ENCODE peak calls at places on chromosomes 6 and 20, in ten cellular contexts. One of them, this sample, is unnamed.

GRCh38 chr20:23166563-23166962 is 80.4 kb upstream of the CD93 start:
- DNase-seq in cerebellar cortex: no peak
- DNase-seq in uterus: no peak
- DNase-seq in activated T-helper 1 cell treated with Interleukin-2 at 50 U/mL for 16 hours: no peak
- DNase-seq in GM13977: no peak
- DNase-seq in NCI-H2029 treated with DMSO at 0.1 percent for 48 hours: no peak
- DNase-seq in HT-29: peak
- DNase-seq in stimulated activated CD4-positive, alpha-beta T cell treated with anti-CD3 and anti-CD28 coated beads, Interleukin-1b, Interleukin-23, amount 100 ng/mL, for 24 hours: no peak
- DNase-seq in HEK293T: no peak
- DNase-seq in NCI-H1694 treated with DMSO at 0.1 percent for 48 hours: no peak
- DNase-seq in this sample: no peak

GRCh38 chr6:30483677-30484279 is 5.5 kb upstream of the HLA-E start:
- DNase-seq in cerebellar cortex: peak
- DNase-seq in uterus: no peak
- DNase-seq in activated T-helper 1 cell treated with Interleukin-2 at 50 U/mL for 16 hours: no peak
- DNase-seq in GM13977: peak
- DNase-seq in NCI-H2029 treated with DMSO at 0.1 percent for 48 hours: peak
- DNase-seq in HT-29: peak
- DNase-seq in stimulated activated CD4-positive, alpha-beta T cell treated with anti-CD3 and anti-CD28 coated beads, Interleukin-1b, Interleukin-23, amount 100 ng/mL, for 24 hours: no peak
- DNase-seq in HEK293T: no peak
- DNase-seq in NCI-H1694 treated with DMSO at 0.1 percent for 48 hours: peak
- DNase-seq in this sample: no peak

GRCh38 chr6:163775313-163775712 is 360.8 kb downstream of the QKI start:
- DNase-seq in cerebellar cortex: no peak
- DNase-seq in uterus: no peak
- DNase-seq in activated T-helper 1 cell treated with Interleukin-2 at 50 U/mL for 16 hours: no peak
- DNase-seq in GM13977: no peak
- DNase-seq in NCI-H2029 treated with DMSO at 0.1 percent for 48 hours: no peak
- DNase-seq in HT-29: no peak
- DNase-seq in stimulated activated CD4-positive, alpha-beta T cell treated with anti-CD3 and anti-CD28 coated beads, Interleukin-1b, Interleukin-23, amount 100 ng/mL, for 24 hours: no peak
- DNase-seq in HEK293T: no peak
- DNase-seq in NCI-H1694 treated with DMSO at 0.1 percent for 48 hours: no peak
- DNase-seq in this sample: no peak

GRCh38 chr6:155186052-155186658 is 77.7 kb upstream of the CLDN20 start:
- DNase-seq in cerebellar cortex: no peak
- DNase-seq in uterus: no peak
- DNase-seq in activated T-helper 1 cell treated with Interleukin-2 at 50 U/mL for 16 hours: no peak
- DNase-seq in GM13977: no peak
- DNase-seq in NCI-H2029 treated with DMSO at 0.1 percent for 48 hours: no peak
- DNase-seq in HT-29: peak
- DNase-seq in stimulated activated CD4-positive, alpha-beta T cell treated with anti-CD3 and anti-CD28 coated beads, Interleukin-1b, Interleukin-23, amount 100 ng/mL, for 24 hours: peak
- DNase-seq in HEK293T: no peak
- DNase-seq in NCI-H1694 treated with DMSO at 0.1 percent for 48 hours: no peak
- DNase-seq in this sample: no peak

GRCh38 chr6:57313711-57314471 is 3.5 kb upstream of the PRIM2 start:
- DNase-seq in cerebellar cortex: peak
- DNase-seq in uterus: peak
- DNase-seq in activated T-helper 1 cell treated with Interleukin-2 at 50 U/mL for 16 hours: no peak
- DNase-seq in GM13977: no peak
- DNase-seq in NCI-H2029 treated with DMSO at 0.1 percent for 48 hours: no peak
- DNase-seq in HT-29: peak
- DNase-seq in stimulated activated CD4-positive, alpha-beta T cell treated with anti-CD3 and anti-CD28 coated beads, Interleukin-1b, Interleukin-23, amount 100 ng/mL, for 24 hours: no peak
- DNase-seq in HEK293T: no peak
- DNase-seq in NCI-H1694 treated with DMSO at 0.1 percent for 48 hours: no peak
- DNase-seq in this sample: no peak

GRCh38 chr20:2470051-2470431 is 548 bp downstream of the SNRPB start:
- DNase-seq in cerebellar cortex: peak
- DNase-seq in uterus: no peak
- DNase-seq in activated T-helper 1 cell treated with Interleukin-2 at 50 U/mL for 16 hours: peak
- DNase-seq in GM13977: peak
- DNase-seq in NCI-H2029 treated with DMSO at 0.1 percent for 48 hours: peak
- DNase-seq in HT-29: peak
- DNase-seq in stimulated activated CD4-positive, alpha-beta T cell treated with anti-CD3 and anti-CD28 coated beads, Interleukin-1b, Interleukin-23, amount 100 ng/mL, for 24 hours: peak
- DNase-seq in HEK293T: peak
- DNase-seq in NCI-H1694 treated with DMSO at 0.1 percent for 48 hours: peak
- DNase-seq in this sample: no peak

GRCh38 chr6:157909282-157909664 is 72.4 kb upstream of the SYNJ2 start:
- DNase-seq in cerebellar cortex: no peak
- DNase-seq in uterus: no peak
- DNase-seq in activated T-helper 1 cell treated with Interleukin-2 at 50 U/mL for 16 hours: no peak
- DNase-seq in GM13977: peak
- DNase-seq in NCI-H2029 treated with DMSO at 0.1 percent for 48 hours: no peak
- DNase-seq in HT-29: no peak
- DNase-seq in stimulated activated CD4-positive, alpha-beta T cell treated with anti-CD3 and anti-CD28 coated beads, Interleukin-1b, Interleukin-23, amount 100 ng/mL, for 24 hours: no peak
- DNase-seq in HEK293T: no peak
- DNase-seq in NCI-H1694 treated with DMSO at 0.1 percent for 48 hours: no peak
- DNase-seq in this sample: no peak

GRCh38 chr6:84137051-84137375 is 90.4 kb downstream of the CEP162 start:
- DNase-seq in cerebellar cortex: peak
- DNase-seq in uterus: no peak
- DNase-seq in activated T-helper 1 cell treated with Interleukin-2 at 50 U/mL for 16 hours: no peak
- DNase-seq in GM13977: no peak
- DNase-seq in NCI-H2029 treated with DMSO at 0.1 percent for 48 hours: no peak
- DNase-seq in HT-29: no peak
- DNase-seq in stimulated activated CD4-positive, alpha-beta T cell treated with anti-CD3 and anti-CD28 coated beads, Interleukin-1b, Interleukin-23, amount 100 ng/mL, for 24 hours: no peak
- DNase-seq in HEK293T: no peak
- DNase-seq in NCI-H1694 treated with DMSO at 0.1 percent for 48 hours: peak
- DNase-seq in this sample: no peak

GRCh38 chr6:7171733-7172132 is 64.0 kb downstream of the RREB1 start:
- DNase-seq in cerebellar cortex: no peak
- DNase-seq in uterus: no peak
- DNase-seq in activated T-helper 1 cell treated with Interleukin-2 at 50 U/mL for 16 hours: no peak
- DNase-seq in GM13977: no peak
- DNase-seq in NCI-H2029 treated with DMSO at 0.1 percent for 48 hours: no peak
- DNase-seq in HT-29: no peak
- DNase-seq in stimulated activated CD4-positive, alpha-beta T cell treated with anti-CD3 and anti-CD28 coated beads, Interleukin-1b, Interleukin-23, amount 100 ng/mL, for 24 hours: no peak
- DNase-seq in HEK293T: no peak
- DNase-seq in NCI-H1694 treated with DMSO at 0.1 percent for 48 hours: no peak
- DNase-seq in this sample: no peak

GRCh38 chr20:53891306-53891894 is 179.0 kb downstream of the BCAS1 start:
- DNase-seq in cerebellar cortex: no peak
- DNase-seq in uterus: no peak
- DNase-seq in activated T-helper 1 cell treated with Interleukin-2 at 50 U/mL for 16 hours: no peak
- DNase-seq in GM13977: no peak
- DNase-seq in NCI-H2029 treated with DMSO at 0.1 percent for 48 hours: no peak
- DNase-seq in HT-29: no peak
- DNase-seq in stimulated activated CD4-positive, alpha-beta T cell treated with anti-CD3 and anti-CD28 coated beads, Interleukin-1b, Interleukin-23, amount 100 ng/mL, for 24 hours: no peak
- DNase-seq in HEK293T: no peak
- DNase-seq in NCI-H1694 treated with DMSO at 0.1 percent for 48 hours: no peak
- DNase-seq in this sample: no peak

GRCh38 chr6:167706313-167707109 is 120.2 kb upstream of the AFDN start:
- DNase-seq in cerebellar cortex: no peak
- DNase-seq in uterus: no peak
- DNase-seq in activated T-helper 1 cell treated with Interleukin-2 at 50 U/mL for 16 hours: peak
- DNase-seq in GM13977: peak
- DNase-seq in NCI-H2029 treated with DMSO at 0.1 percent for 48 hours: no peak
- DNase-seq in HT-29: no peak
- DNase-seq in stimulated activated CD4-positive, alpha-beta T cell treated with anti-CD3 and anti-CD28 coated beads, Interleukin-1b, Interleukin-23, amount 100 ng/mL, for 24 hours: peak
- DNase-seq in HEK293T: no peak
- DNase-seq in NCI-H1694 treated with DMSO at 0.1 percent for 48 hours: no peak
- DNase-seq in this sample: no peak

GRCh38 chr6:12363651-12364381 is 73.7 kb downstream of the EDN1 start:
- DNase-seq in cerebellar cortex: no peak
- DNase-seq in uterus: no peak
- DNase-seq in activated T-helper 1 cell treated with Interleukin-2 at 50 U/mL for 16 hours: no peak
- DNase-seq in GM13977: no peak
- DNase-seq in NCI-H2029 treated with DMSO at 0.1 percent for 48 hours: no peak
- DNase-seq in HT-29: peak
- DNase-seq in stimulated activated CD4-positive, alpha-beta T cell treated with anti-CD3 and anti-CD28 coated beads, Interleukin-1b, Interleukin-23, amount 100 ng/mL, for 24 hours: no peak
- DNase-seq in HEK293T: no peak
- DNase-seq in NCI-H1694 treated with DMSO at 0.1 percent for 48 hours: no peak
- DNase-seq in this sample: no peak

GRCh38 chr6:130364224-130364780 is 1.5 kb upstream of the TMEM200A start:
- DNase-seq in cerebellar cortex: no peak
- DNase-seq in uterus: no peak
- DNase-seq in activated T-helper 1 cell treated with Interleukin-2 at 50 U/mL for 16 hours: no peak
- DNase-seq in GM13977: no peak
- DNase-seq in NCI-H2029 treated with DMSO at 0.1 percent for 48 hours: no peak
- DNase-seq in HT-29: no peak
- DNase-seq in stimulated activated CD4-positive, alpha-beta T cell treated with anti-CD3 and anti-CD28 coated beads, Interleukin-1b, Interleukin-23, amount 100 ng/mL, for 24 hours: no peak
- DNase-seq in HEK293T: no peak
- DNase-seq in NCI-H1694 treated with DMSO at 0.1 percent for 48 hours: no peak
- DNase-seq in this sample: no peak

GRCh38 chr20:38123021-38123587 is 42.0 kb downstream of the TGM2 start:
- DNase-seq in cerebellar cortex: no peak
- DNase-seq in uterus: peak
- DNase-seq in activated T-helper 1 cell treated with Interleukin-2 at 50 U/mL for 16 hours: no peak
- DNase-seq in GM13977: no peak
- DNase-seq in NCI-H2029 treated with DMSO at 0.1 percent for 48 hours: no peak
- DNase-seq in HT-29: no peak
- DNase-seq in stimulated activated CD4-positive, alpha-beta T cell treated with anti-CD3 and anti-CD28 coated beads, Interleukin-1b, Interleukin-23, amount 100 ng/mL, for 24 hours: no peak
- DNase-seq in HEK293T: no peak
- DNase-seq in NCI-H1694 treated with DMSO at 0.1 percent for 48 hours: no peak
- DNase-seq in this sample: no peak

GRCh38 chr20:48606117-48606840 is 221.5 kb downstream of the PREX1 start:
- DNase-seq in cerebellar cortex: no peak
- DNase-seq in uterus: no peak
- DNase-seq in activated T-helper 1 cell treated with Interleukin-2 at 50 U/mL for 16 hours: no peak
- DNase-seq in GM13977: no peak
- DNase-seq in NCI-H2029 treated with DMSO at 0.1 percent for 48 hours: no peak
- DNase-seq in HT-29: no peak
- DNase-seq in stimulated activated CD4-positive, alpha-beta T cell treated with anti-CD3 and anti-CD28 coated beads, Interleukin-1b, Interleukin-23, amount 100 ng/mL, for 24 hours: no peak
- DNase-seq in HEK293T: no peak
- DNase-seq in NCI-H1694 treated with DMSO at 0.1 percent for 48 hours: no peak
- DNase-seq in this sample: no peak

GRCh38 chr20:54126809-54127655 is 46.8 kb downstream of the CYP24A1 start:
- DNase-seq in cerebellar cortex: no peak
- DNase-seq in uterus: no peak
- DNase-seq in activated T-helper 1 cell treated with Interleukin-2 at 50 U/mL for 16 hours: no peak
- DNase-seq in GM13977: no peak
- DNase-seq in NCI-H2029 treated with DMSO at 0.1 percent for 48 hours: no peak
- DNase-seq in HT-29: no peak
- DNase-seq in stimulated activated CD4-positive, alpha-beta T cell treated with anti-CD3 and anti-CD28 coated beads, Interleukin-1b, Interleukin-23, amount 100 ng/mL, for 24 hours: no peak
- DNase-seq in HEK293T: no peak
- DNase-seq in NCI-H1694 treated with DMSO at 0.1 percent for 48 hours: no peak
- DNase-seq in this sample: no peak

GRCh38 chr20:53778736-53779135 is 185.1 kb upstream of the ZNF217 start:
- DNase-seq in cerebellar cortex: no peak
- DNase-seq in uterus: no peak
- DNase-seq in activated T-helper 1 cell treated with Interleukin-2 at 50 U/mL for 16 hours: no peak
- DNase-seq in GM13977: no peak
- DNase-seq in NCI-H2029 treated with DMSO at 0.1 percent for 48 hours: no peak
- DNase-seq in HT-29: no peak
- DNase-seq in stimulated activated CD4-positive, alpha-beta T cell treated with anti-CD3 and anti-CD28 coated beads, Interleukin-1b, Interleukin-23, amount 100 ng/mL, for 24 hours: no peak
- DNase-seq in HEK293T: no peak
- DNase-seq in NCI-H1694 treated with DMSO at 0.1 percent for 48 hours: no peak
- DNase-seq in this sample: no peak

GRCh38 chr6:128963561-128963960 is 80.6 kb downstream of the LAMA2 start:
- DNase-seq in cerebellar cortex: no peak
- DNase-seq in uterus: no peak
- DNase-seq in activated T-helper 1 cell treated with Interleukin-2 at 50 U/mL for 16 hours: no peak
- DNase-seq in GM13977: no peak
- DNase-seq in NCI-H2029 treated with DMSO at 0.1 percent for 48 hours: no peak
- DNase-seq in HT-29: no peak
- DNase-seq in stimulated activated CD4-positive, alpha-beta T cell treated with anti-CD3 and anti-CD28 coated beads, Interleukin-1b, Interleukin-23, amount 100 ng/mL, for 24 hours: no peak
- DNase-seq in HEK293T: no peak
- DNase-seq in NCI-H1694 treated with DMSO at 0.1 percent for 48 hours: no peak
- DNase-seq in this sample: no peak